ENCODE peak calls at places on chromosomes 16 and 17, in five cellular contexts. One of them, this sample, is unnamed.

GRCh38 chr17:78910885-78911284 is 7.9 kb upstream of the CEP295NL start:
- DNase-seq in HepG2: no peak
- DNase-seq in GM12878: no peak
- DNase-seq in K562: no peak
- DNase-seq in SK-N-SH: no peak
- DNase-seq in this sample: no peak

GRCh38 chr17:27536781-27537180 is 80.5 kb downstream of the KSR1 start:
- DNase-seq in HepG2: no peak
- DNase-seq in GM12878: no peak
- DNase-seq in K562: no peak
- DNase-seq in SK-N-SH: no peak
- DNase-seq in this sample: no peak

GRCh38 chr17:71283486-71283885 is 837.3 kb upstream of the SOX9 start:
- DNase-seq in HepG2: no peak
- DNase-seq in GM12878: no peak
- DNase-seq in K562: no peak
- DNase-seq in SK-N-SH: no peak
- DNase-seq in this sample: no peak

GRCh38 chr17:37836593-37836992 is 87.6 kb upstream of the TBC1D3K start:
- DNase-seq in HepG2: no peak
- DNase-seq in GM12878: no peak
- DNase-seq in K562: no peak
- DNase-seq in SK-N-SH: no peak
- DNase-seq in this sample: no peak

GRCh38 chr16:84813141-84813933 is 6.4 kb upstream of the CRISPLD2 start:
- DNase-seq in HepG2: no peak
- DNase-seq in GM12878: no peak
- DNase-seq in K562: peak; percentile 64
- DNase-seq in SK-N-SH: no peak
- DNase-seq in this sample: peak; percentile 72

GRCh38 chr17:67995568-67996191 is 589 bp downstream of the C17orf58 start:
- DNase-seq in HepG2: no peak
- DNase-seq in GM12878: no peak
- DNase-seq in K562: no peak
- DNase-seq in SK-N-SH: peak; percentile 81
- DNase-seq in this sample: no peak

GRCh38 chr17:4474093-4474492 is 24.6 kb upstream of the SPNS2 start:
- DNase-seq in HepG2: no peak
- DNase-seq in GM12878: no peak
- DNase-seq in K562: no peak
- DNase-seq in SK-N-SH: no peak
- DNase-seq in this sample: no peak

GRCh38 chr17:63475491-63476412 is 1.1 kb upstream of the ACE start:
- DNase-seq in HepG2: no peak
- DNase-seq in GM12878: no peak
- DNase-seq in K562: no peak
- DNase-seq in SK-N-SH: peak; percentile 65
- DNase-seq in this sample: peak; percentile 34

GRCh38 chr16:64380751-64381150 is 741.1 kb downstream of the CDH11 start:
- DNase-seq in HepG2: no peak
- DNase-seq in GM12878: no peak
- DNase-seq in K562: no peak
- DNase-seq in SK-N-SH: no peak
- DNase-seq in this sample: no peak

GRCh38 chr17:48259710-48260291 is 152.2 kb downstream of the SNX11 start:
- DNase-seq in HepG2: no peak
- DNase-seq in GM12878: no peak
- DNase-seq in K562: peak; percentile 40
- DNase-seq in SK-N-SH: no peak
- DNase-seq in this sample: peak; percentile 45

GRCh38 chr16:23316232-23316631 is 14.1 kb downstream of the SCNN1B start:
- DNase-seq in HepG2: no peak
- DNase-seq in GM12878: no peak
- DNase-seq in K562: no peak
- DNase-seq in SK-N-SH: no peak
- DNase-seq in this sample: no peak

GRCh38 chr17:40528692-40529417 is 27.4 kb upstream of the TNS4 start:
- DNase-seq in HepG2: no peak
- DNase-seq in GM12878: no peak
- DNase-seq in K562: no peak
- DNase-seq in SK-N-SH: no peak
- DNase-seq in this sample: no peak

GRCh38 chr17:77427471-77427991 is 286.8 kb downstream of the SEC14L1 start:
- DNase-seq in HepG2: no peak
- DNase-seq in GM12878: no peak
- DNase-seq in K562: no peak
- DNase-seq in SK-N-SH: peak; percentile 52
- DNase-seq in this sample: peak; percentile 89

GRCh38 chr16:16007743-16008111 is 58.3 kb downstream of the ABCC1 start:
- DNase-seq in HepG2: no peak
- DNase-seq in GM12878: peak; percentile 85
- DNase-seq in K562: no peak
- DNase-seq in SK-N-SH: no peak
- DNase-seq in this sample: no peak

GRCh38 chr16:70793851-70794502 is 7.0 kb downstream of the VAC14 start:
- DNase-seq in HepG2: no peak
- DNase-seq in GM12878: no peak
- DNase-seq in K562: no peak
- DNase-seq in SK-N-SH: no peak
- DNase-seq in this sample: no peak

GRCh38 chr16:22641030-22641671 is 130.5 kb downstream of the NPIPB5 start:
- DNase-seq in HepG2: no peak
- DNase-seq in GM12878: no peak
- DNase-seq in K562: no peak
- DNase-seq in SK-N-SH: no peak
- DNase-seq in this sample: peak; percentile 49

GRCh38 chr17:72642720-72643119 is 449.8 kb downstream of the SLC39A11 start:
- DNase-seq in HepG2: no peak
- DNase-seq in GM12878: no peak
- DNase-seq in K562: no peak
- DNase-seq in SK-N-SH: no peak
- DNase-seq in this sample: no peak

GRCh38 chr17:68541816-68542215 is 29.6 kb downstream of the PRKAR1A start:
- DNase-seq in HepG2: no peak
- DNase-seq in GM12878: no peak
- DNase-seq in K562: no peak
- DNase-seq in SK-N-SH: no peak
- DNase-seq in this sample: no peak

GRCh38 chr17:61422869-61423268 is 23.2 kb downstream of the TBX2 start:
- DNase-seq in HepG2: no peak
- DNase-seq in GM12878: no peak
- DNase-seq in K562: no peak
- DNase-seq in SK-N-SH: no peak
- DNase-seq in this sample: no peak
- TF ChIP-seq MXI1 in HepG2: no peak
- TF ChIP-seq MXI1 in GM12878: no peak
- TF ChIP-seq MXI1 in K562: no peak
- TF ChIP-seq MXI1 in SK-N-SH: no peak
- TF ChIP-seq MXI1 in this sample: no peak

GRCh38 chr17:19706791-19707727 is 9.3 kb downstream of the SLC47A2 start:
- DNase-seq in HepG2: no peak
- DNase-seq in GM12878: no peak
- DNase-seq in K562: no peak
- DNase-seq in SK-N-SH: no peak
- DNase-seq in this sample: no peak
- TF ChIP-seq MXI1 in HepG2: no peak
- TF ChIP-seq MXI1 in GM12878: no peak
- TF ChIP-seq MXI1 in K562: no peak
- TF ChIP-seq MXI1 in SK-N-SH: no peak
- TF ChIP-seq MXI1 in this sample: no peak

GRCh38 chr16:67842509-67843342 is 606 bp downstream of the THAP11 start:
- DNase-seq in HepG2: peak; percentile 61
- DNase-seq in GM12878: no peak
- DNase-seq in K562: no peak
- DNase-seq in SK-N-SH: peak; percentile 73
- DNase-seq in this sample: peak; percentile 46
- TF ChIP-seq MXI1 in HepG2: peak; percentile 38
- TF ChIP-seq MXI1 in GM12878: no peak
- TF ChIP-seq MXI1 in K562: no peak
- TF ChIP-seq MXI1 in SK-N-SH: peak; percentile 59
- TF ChIP-seq MXI1 in this sample: no peak

DNA sequence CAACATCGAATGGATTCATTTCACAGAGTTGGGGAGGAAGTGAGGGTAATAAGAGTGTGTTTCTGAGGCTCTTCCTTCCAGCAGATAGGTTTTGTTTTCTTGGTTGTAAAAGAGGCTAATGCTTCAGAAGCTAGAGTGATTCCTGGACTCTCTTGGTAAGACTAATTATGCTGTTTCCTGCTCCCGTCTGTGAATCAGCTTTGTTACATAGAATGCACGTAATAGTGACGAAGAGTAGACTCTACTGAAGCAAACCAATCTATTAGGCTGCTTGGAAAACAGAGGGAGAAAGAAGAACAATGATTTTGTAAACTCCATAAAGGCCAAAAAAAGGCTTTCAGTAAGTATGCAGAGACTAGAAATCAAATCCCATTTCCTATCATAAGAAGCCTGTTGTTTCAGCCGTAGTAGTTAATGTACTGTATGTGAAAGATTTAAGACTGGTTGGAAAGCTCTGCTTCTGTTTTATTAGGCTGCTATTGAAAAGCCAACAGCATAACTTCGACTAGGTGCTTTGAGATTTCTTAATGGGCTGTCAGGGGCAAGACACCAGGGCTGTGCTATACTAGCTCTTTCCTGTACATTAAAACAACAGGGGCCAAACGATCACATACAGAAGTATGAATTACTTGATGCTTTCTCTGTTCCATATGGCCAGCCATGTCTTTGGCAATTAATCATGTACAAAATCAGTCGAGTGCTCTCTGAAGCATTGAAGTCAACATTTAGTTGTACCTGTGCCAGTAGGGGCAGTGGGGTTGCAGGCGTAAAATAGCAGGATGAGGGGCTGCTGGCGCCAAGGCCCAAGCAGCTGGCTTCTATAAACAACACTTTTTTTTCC is 219.1 kb downstream of the FTO start:
- DNase-seq in HepG2: no peak
- DNase-seq in GM12878: no peak
- DNase-seq in K562: no peak
- DNase-seq in SK-N-SH: peak; percentile 5
- DNase-seq in this sample: peak; percentile 47
- TF ChIP-seq MXI1 in HepG2: no peak
- TF ChIP-seq MXI1 in GM12878: no peak
- TF ChIP-seq MXI1 in K562: no peak
- TF ChIP-seq MXI1 in SK-N-SH: no peak
- TF ChIP-seq MXI1 in this sample: no peak

GRCh38 chr17:14048169-14048568 is 21.1 kb upstream of the COX10 start:
- DNase-seq in HepG2: no peak
- DNase-seq in GM12878: no peak
- DNase-seq in K562: peak; percentile 23
- DNase-seq in SK-N-SH: peak; percentile 33
- DNase-seq in this sample: no peak
- TF ChIP-seq MXI1 in HepG2: no peak
- TF ChIP-seq MXI1 in GM12878: no peak
- TF ChIP-seq MXI1 in K562: no peak
- TF ChIP-seq MXI1 in SK-N-SH: no peak
- TF ChIP-seq MXI1 in this sample: no peak